ENCODE peak calls at places on chromosomes 4 and X, in four cellular contexts. A is kidney tubule cell, F is OCI-LY7, X is NCI-H69. B is an unnamed sample.

GRCh38 chr4:145788765-145789164 is 108.8 kb downstream of the C4orf51 start:
- DNase-seq in F (no peak), A (no peak), X (peak), B (no peak)

GRCh38 chrX:2435465-2435864 is 65.3 kb downstream of the DHRSX start:
- DNase-seq in X (no peak), A (no peak), F (no peak), B (no peak)

GRCh38 chrX:120801426-120801825 is 74.2 kb downstream of the CT47B1 start:
- DNase-seq in A (no peak), X (no peak), F (no peak), B (no peak)

GRCh38 chr4:153233761-153234371 is 29.6 kb downstream of the TRIM2 start:
- DNase-seq in A (peak), X (peak), F (no peak), B (no peak)

GRCh38 chr4:153486281-153487151 is 20.4 kb downstream of the TMEM131L start:
- DNase-seq in F (no peak), X (peak), A (peak), B (no peak)

GRCh38 chr4:153223418-153223792 is 19.2 kb downstream of the TRIM2 start:
- DNase-seq in X (peak), A (no peak), F (no peak), B (no peak)

GRCh38 chr4:93186846-93187245 is 641.7 kb upstream of the ATOH1 start:
- DNase-seq in A (no peak), X (no peak), F (no peak), B (no peak)

GRCh38 chr4:123546123-123546654 is 149.6 kb downstream of the SPRY1 start:
- DNase-seq in A (peak), X (peak), F (no peak), B (no peak)

GRCh38 chr4:54093609-54094240 is 6.2 kb upstream of the GSX2 start:
- DNase-seq in F (no peak), X (no peak), A (no peak), B (no peak)

GRCh38 chrX:24775891-24776290 is 82.2 kb downstream of the POLA1 start:
- DNase-seq in F (no peak), X (no peak), A (no peak), B (no peak)

GRCh38 chr4:41070516-41071281 is 143.6 kb downstream of the APBB2 start:
- DNase-seq in X (peak), F (no peak), A (no peak), B (no peak)

GRCh38 chr4:52510939-52511583 is 148.0 kb downstream of the USP46 start:
- DNase-seq in F (no peak), A (no peak), X (no peak), B (no peak)

GRCh38 chr4:185730387-185730786 is 81.6 kb downstream of the SORBS2 start:
- DNase-seq in X (peak), A (peak), F (peak), B (peak)

GRCh38 chr4:139099366-139099982 is 77.5 kb downstream of the ELF2 start:
- DNase-seq in F (peak), X (peak), A (peak), B (peak)

GRCh38 chr4:1351854-1352633 is 5.0 kb downstream of the UVSSA start:
- DNase-seq in X (peak), A (peak), F (peak), B (peak)

GRCh38 chrX:114924846-114925245 is 92.6 kb downstream of the IL13RA2 start:
- DNase-seq in F (no peak), A (no peak), X (no peak), B (no peak)

GRCh38 chr4:2248044-2248780 is 6.3 kb upstream of the HAUS3 start:
- DNase-seq in A (no peak), X (no peak), F (no peak), B (no peak)

GRCh38 chr4:107248571-107248970 is 212.5 kb upstream of the DKK2 start:
- DNase-seq in X (no peak), F (no peak), A (peak), B (no peak)

GRCh38 chr4:69881173-69881773 is 21.3 kb upstream of the SULT1E1 start:
- DNase-seq in A (peak), F (peak), X (peak), B (peak)

GRCh38 chr4:96356591-96357360 is 516.9 kb downstream of the PDHA2 start:
- DNase-seq in A (peak), X (no peak), F (no peak), B (no peak)

B was measured in MV-4-11.